ENCODE peak calls at places on chromosomes 1 and 21, in seven cellular contexts. I, P, N, B, M, Q and A are unnamed samples.

GRCh38 chr1:47431534-47431933 is 6.3 kb upstream of the FOXD2 start:
- DNase-seq in Q (no peak), P (no peak), B (no peak), N (no peak), I (no peak), M (peak), A (no peak)

GRCh38 chr1:90850181-90850924 is 133.3 kb upstream of the BARHL2 start:
- DNase-seq in P (no peak), I (no peak), M (peak), N (peak), B (no peak), Q (no peak), A (peak)

GRCh38 chr1:2583871-2584341 is 2.7 kb upstream of the PRXL2B start:
- DNase-seq in N (no peak), I (no peak), Q (peak), P (peak), B (peak), M (no peak), A (no peak)

GRCh38 chr21:35048183-35048601 is 910 bp downstream of the RUNX1 start:
- DNase-seq in P (peak), Q (peak), I (no peak), N (no peak), B (peak), M (no peak), A (no peak)

GRCh38 chr1:81802601-81803422 is 2.1 kb downstream of the ADGRL2 start:
- DNase-seq in N (peak), I (peak), Q (no peak), M (peak), B (peak), P (peak), A (peak)

GRCh38 chr1:89605692-89606091 is 27.2 kb upstream of the LRRC8C start:
- DNase-seq in M (peak), Q (no peak), P (no peak), N (no peak), I (no peak), B (peak), A (no peak)

GRCh38 chr1:217272385-217272784 is 358.5 kb downstream of the GPATCH2 start:
- DNase-seq in N (no peak), M (peak), P (no peak), I (no peak), Q (no peak), B (no peak), A (no peak)

GRCh38 chr1:41493117-41493536 is 8.6 kb upstream of the EDN2 start:
- DNase-seq in Q (no peak), M (peak), N (no peak), I (no peak), P (peak), B (peak), A (no peak)

GRCh38 chr1:248886237-248886895 is 19.7 kb upstream of the PGBD2 start:
- DNase-seq in I (no peak), N (no peak), P (no peak), Q (no peak), M (peak), B (no peak), A (no peak)

GRCh38 chr1:232816324-232816723 is 11.1 kb downstream of the MAP10 start:
- DNase-seq in P (no peak), Q (no peak), B (no peak), M (no peak), I (no peak), N (no peak), A (no peak)

GRCh38 chr1:24157921-24158481 is 15.1 kb upstream of the IL22RA1 start:
- DNase-seq in N (no peak), P (no peak), I (no peak), M (peak), Q (no peak), B (no peak), A (no peak)

GRCh38 chr1:40799351-40799867 is 15.8 kb downstream of the KCNQ4 start:
- DNase-seq in P (no peak), M (peak), I (no peak), N (no peak), Q (no peak), B (no peak), A (no peak)

GRCh38 chr1:116762781-116763115 is 8.5 kb downstream of the CD2 start:
- DNase-seq in N (no peak), P (no peak), I (no peak), Q (no peak), B (no peak), M (no peak), A (no peak)

GRCh38 chr1:183278736-183279591 is 92.9 kb downstream of the LAMC2 start:
- DNase-seq in B (peak), N (no peak), I (no peak), Q (no peak), P (no peak), M (peak), A (no peak)

GRCh38 chr1:60564856-60565445 is 491.4 kb upstream of the C1orf87 start:
- DNase-seq in P (no peak), I (no peak), N (no peak), Q (no peak), M (peak), B (no peak), A (no peak)

GRCh38 chr1:246032984-246033383 is 474.1 kb downstream of the SMYD3 start:
- DNase-seq in I (no peak), P (no peak), B (no peak), M (no peak), N (no peak), Q (no peak), A (no peak)

GRCh38 chr1:79638382-79638781 is 631.9 kb upstream of the ADGRL4 start:
- DNase-seq in Q (no peak), N (no peak), M (no peak), B (no peak), I (no peak), P (no peak), A (no peak)

GRCh38 chr1:13487143-13487868 is 26.5 kb downstream of the LRRC38 start:
- DNase-seq in I (no peak), P (peak), M (no peak), N (no peak), Q (no peak), B (no peak), A (no peak)

GRCh38 chr1:24999906-25000305 is 69.8 kb upstream of the RUNX3 start:
- DNase-seq in I (no peak), N (no peak), Q (no peak), B (no peak), P (peak), M (no peak), A (no peak)

GRCh38 chr21:42373181-42373907 is 7.0 kb upstream of the TFF1 start:
- DNase-seq in M (no peak), N (no peak), Q (peak), P (no peak), B (no peak), I (no peak), A (no peak)

GRCh38 chr1:89546082-89546889 is 21.7 kb downstream of the LRRC8B start:
- DNase-seq in P (no peak), M (peak), Q (no peak), B (peak), I (no peak), N (no peak), A (no peak)

GRCh38 chr1:102085896-102086295 is 89.2 kb upstream of the OLFM3 start:
- DNase-seq in N (no peak), Q (no peak), M (no peak), I (no peak), B (peak), P (no peak), A (no peak)

GRCh38 chr1:214581785-214582184 is 21.2 kb upstream of the CENPF start:
- DNase-seq in P (no peak), M (peak), Q (no peak), I (no peak), N (no peak), B (peak), A (no peak)

GRCh38 chr1:245715970-245716369 is 561.2 kb downstream of the KIF26B start:
- DNase-seq in Q (no peak), I (no peak), B (peak), M (peak), P (no peak), N (no peak), A (no peak)

GRCh38 chr1:189662190-189662589 is 815.5 kb downstream of the BRINP3 start:
- DNase-seq in I (no peak), Q (no peak), B (peak), M (no peak), P (no peak), N (no peak), A (no peak)
- TF ChIP-seq CTCF in I (no peak), Q (no peak), B (peak), M (no peak), P (no peak), N (no peak), A (no peak)

GRCh38 chr1:150971583-150972416 is 2.8 kb downstream of the CERS2 start:
- DNase-seq in I (no peak), B (no peak), P (no peak), Q (peak), N (no peak), M (no peak), A (no peak)
- TF ChIP-seq CTCF in I (no peak), B (no peak), P (no peak), Q (peak), N (no peak), M (no peak), A (no peak)

GRCh38 chr1:54885237-54885679 is 1.7 kb downstream of the DHCR24 start:
- DNase-seq in M (no peak), P (no peak), B (peak), I (no peak), Q (no peak), N (no peak), A (no peak)

GRCh38 chr1:54887665-54888071 is 673 bp upstream of the DHCR24 start:
- DNase-seq in N (peak), I (no peak), Q (no peak), M (peak), B (peak), P (no peak), A (peak)

GRCh38 chr1:54888080-54888733 is 1.2 kb upstream of the DHCR24 start:
- DNase-seq in M (no peak), Q (no peak), N (no peak), B (peak), P (no peak), I (no peak), A (no peak)

GRCh38 chr1:54885863-54886723 is 902 bp downstream of the DHCR24 start:
- DNase-seq in M (peak), P (no peak), Q (no peak), N (peak), B (peak), I (no peak), A (no peak)

DNA sequence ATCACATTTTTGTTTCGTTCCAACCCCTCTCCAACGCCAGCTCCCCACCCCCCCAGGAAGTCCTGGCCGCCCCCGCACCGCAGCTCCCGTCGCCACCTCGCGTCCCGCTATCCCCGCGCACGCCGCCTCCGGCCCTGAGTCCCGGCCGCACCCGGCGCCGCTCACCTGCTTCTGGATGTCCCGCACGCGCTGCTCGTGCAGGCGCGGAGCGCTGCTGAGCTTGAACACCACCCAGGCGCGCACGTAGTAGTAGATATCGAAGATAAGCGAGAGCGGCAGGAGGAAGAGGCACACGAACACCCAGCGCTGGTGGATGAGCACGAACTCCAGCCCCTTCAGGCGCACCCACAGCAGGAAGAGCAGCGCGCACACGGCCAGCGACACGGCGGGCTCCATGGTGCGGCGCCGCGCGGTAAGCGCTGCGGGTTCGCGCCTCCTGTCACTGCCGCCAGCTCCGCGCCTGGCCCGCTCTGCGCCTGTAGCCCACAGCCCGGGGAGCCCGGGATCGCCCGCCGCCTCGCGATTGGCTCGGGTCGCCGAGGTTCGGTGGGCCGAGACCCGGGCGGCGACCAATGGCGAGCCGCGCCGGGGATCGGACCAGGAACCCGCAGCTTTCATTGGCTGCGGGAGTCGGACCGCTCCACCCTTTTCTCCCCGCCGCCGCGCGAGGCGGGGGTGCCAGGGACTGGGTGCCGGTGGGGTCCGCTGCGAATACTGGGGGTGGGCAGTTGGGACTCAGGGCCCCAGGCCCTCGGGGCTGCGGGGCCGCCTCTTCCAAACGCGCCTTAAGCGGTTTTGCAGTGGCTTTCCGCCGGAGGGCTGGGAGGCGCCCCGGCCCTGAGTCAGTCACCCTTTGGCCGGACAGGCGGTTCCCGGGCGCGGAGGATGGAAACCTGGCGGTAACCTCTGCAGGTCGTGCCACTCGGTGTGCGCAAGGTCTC is at the start of gene DHCR24:
- DNase-seq in M (peak), B (peak), Q (peak), P (peak), I (no peak), N (peak), A (peak)
- TF ChIP-seq CTCF in M (no peak), B (no peak), Q (no peak), P (no peak), I (no peak), N (no peak), A (no peak)

DNA sequence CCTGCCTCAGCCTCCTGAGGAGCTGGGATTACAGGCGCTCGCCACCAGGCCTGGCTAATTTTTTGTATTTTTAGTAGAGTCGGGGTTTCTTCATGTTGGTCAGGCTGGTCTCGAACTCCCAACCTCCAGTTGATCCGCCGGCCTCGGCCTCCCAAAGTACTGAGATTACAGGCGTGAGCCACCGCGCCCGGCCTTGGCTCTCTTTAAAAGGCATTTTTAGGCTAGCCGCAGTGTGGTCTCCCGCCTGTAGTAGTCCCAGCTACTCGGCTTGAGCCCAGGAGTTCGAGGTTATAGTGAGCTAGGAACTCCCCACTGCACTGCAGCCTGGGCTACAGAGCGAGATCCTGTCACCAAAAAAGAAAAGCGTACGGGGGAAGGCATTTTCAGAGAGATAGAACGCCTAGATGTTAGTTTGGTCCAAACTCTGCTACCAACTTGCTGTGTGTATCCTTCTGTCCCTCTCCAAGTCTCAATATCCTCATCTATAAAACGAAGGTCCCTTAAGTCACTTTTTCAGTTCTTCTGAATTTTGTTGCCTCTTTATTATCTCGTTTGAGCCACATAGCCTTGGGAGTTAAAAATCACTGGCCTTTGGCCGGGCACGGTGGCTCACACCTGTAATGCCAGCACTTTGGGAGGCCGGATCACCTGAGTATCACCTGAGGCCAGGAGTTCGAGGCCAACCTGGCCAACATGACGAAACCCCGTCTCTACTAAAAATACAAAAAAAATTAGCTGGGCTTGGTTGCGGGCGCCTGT is 734 bp downstream of the MED18 start:
- DNase-seq in Q (peak), I (no peak), N (peak), M (peak), P (no peak), B (no peak), A (peak)
- TF ChIP-seq CTCF in Q (no peak), I (no peak), N (no peak), M (peak), P (no peak), B (peak), A (no peak)

GRCh38 chr1:32246888-32247273 is at the start of gene FAM167B:
- DNase-seq in I (no peak), Q (no peak), N (no peak), B (peak), M (peak), P (no peak), A (no peak)

GRCh38 chr1:32247983-32248889 is 1.2 kb downstream of the FAM167B start:
- DNase-seq in Q (peak), M (peak), I (no peak), N (peak), B (peak), P (peak), A (peak)

GRCh38 chr1:32247452-32247851 is 430 bp downstream of the FAM167B start:
- DNase-seq in P (peak), N (no peak), B (no peak), Q (no peak), I (no peak), M (no peak), A (no peak)

GRCh38 chr1:32250893-32251716 is at the start of gene LCK:
- DNase-seq in I (no peak), M (no peak), Q (peak), P (no peak), B (no peak), N (no peak), A (no peak)

DNA sequence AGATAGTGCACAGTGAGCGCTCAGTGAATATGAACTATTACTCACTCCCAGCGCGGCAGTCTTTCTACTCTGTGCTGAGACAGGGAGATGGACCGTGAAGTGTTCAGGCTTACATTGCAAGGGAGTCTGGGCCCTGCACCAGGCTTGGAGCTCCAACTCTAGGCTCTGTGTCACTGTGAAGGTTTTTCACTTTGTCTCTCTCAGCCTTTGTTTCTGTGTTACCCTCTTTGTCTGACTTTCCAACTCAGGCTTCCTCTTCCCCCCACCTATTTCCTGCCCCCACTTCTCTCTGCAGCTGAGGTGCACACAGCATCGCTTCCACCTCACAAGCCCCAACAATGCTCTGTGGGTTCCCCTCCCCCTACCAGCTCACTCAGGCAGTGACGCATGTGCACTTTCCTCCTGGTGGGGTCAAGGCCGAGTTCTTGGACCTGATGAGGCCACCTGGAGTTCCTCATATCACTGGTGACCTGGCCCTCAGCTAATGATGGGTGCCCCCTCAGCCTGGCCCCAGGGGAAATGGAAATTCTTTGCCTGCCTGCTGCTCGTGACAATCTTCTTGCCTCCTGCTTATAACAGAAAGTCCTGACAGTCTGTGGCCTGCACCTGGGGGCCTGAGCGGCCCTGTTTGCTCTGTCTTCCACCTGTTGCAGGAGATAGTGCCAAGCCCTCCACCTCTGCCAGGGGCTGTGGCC is 1.1 kb upstream of the LCK start:
- DNase-seq in P (peak), I (no peak), Q (peak), M (peak), B (peak), N (peak), A (no peak)
- TF ChIP-seq CTCF in P (no peak), I (no peak), Q (no peak), M (no peak), B (no peak), N (no peak), A (no peak)

GRCh38 chr1:93179886-93180722 is at the start of gene TMED5:
- DNase-seq in B (peak), N (peak), I (peak), Q (peak), P (peak), M (peak), A (peak)
- TF ChIP-seq CTCF in B (no peak), N (no peak), I (no peak), Q (peak), P (peak), M (no peak), A (no peak)

DNA sequence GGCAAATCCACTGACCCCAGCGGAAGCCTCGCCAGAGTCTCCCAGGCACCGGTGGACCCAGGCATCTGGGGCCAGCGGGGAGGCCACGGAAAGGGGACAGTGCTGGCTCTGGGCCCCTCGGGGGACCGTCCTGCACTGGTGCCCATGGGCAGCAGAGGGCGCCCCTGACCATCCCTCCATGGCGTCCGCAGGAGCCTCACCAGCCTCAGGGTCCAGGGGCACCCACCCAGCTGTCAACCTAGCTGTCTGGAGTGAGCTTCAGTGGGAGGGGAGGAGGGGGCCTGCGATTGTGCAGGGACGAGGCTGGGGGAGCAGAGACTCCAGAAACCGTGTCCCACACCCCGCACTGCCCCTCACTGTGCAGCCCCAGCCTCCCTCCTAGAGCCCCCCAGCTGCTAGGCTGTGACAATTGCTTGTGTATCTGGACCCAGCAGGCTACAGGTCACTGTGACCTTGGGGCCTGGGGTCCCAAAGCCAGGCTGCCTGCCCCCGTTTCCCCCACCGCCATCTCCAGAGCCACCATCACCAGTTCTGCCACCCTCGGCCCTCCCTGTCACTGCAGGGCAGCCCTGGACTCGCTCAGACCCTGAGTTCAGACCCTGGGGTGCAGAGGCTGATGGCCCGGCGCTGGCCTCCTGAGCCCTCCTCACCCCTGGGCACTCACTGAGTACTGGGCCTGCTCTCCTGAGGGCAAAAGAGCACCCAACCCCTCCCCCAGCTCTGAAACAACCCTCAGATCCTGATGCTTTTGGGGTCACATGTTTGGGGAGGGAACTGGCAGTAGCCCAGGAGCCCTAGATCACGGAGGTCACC is 10.7 kb upstream of the COL6A1 start:
- DNase-seq in N (peak), M (peak), B (peak), I (no peak), Q (peak), P (peak), A (no peak)
- TF ChIP-seq CTCF in N (peak), M (peak), B (peak), I (peak), Q (peak), P (peak), A (peak)

GRCh38 chr1:186330758-186331157 is 44.3 kb downstream of the TPR start:
- DNase-seq in B (no peak), N (no peak), M (no peak), Q (no peak), P (no peak), I (no peak), A (no peak)
- TF ChIP-seq CTCF in B (peak), N (peak), M (peak), Q (no peak), P (peak), I (no peak), A (peak)